ENCODE peak calls at places on chromosomes 12 and 14, in six cellular contexts. I, E, N, P, Y and L are unnamed samples.

GRCh38 chr14:50260511-50260910 is 29.1 kb upstream of the SOS2 start:
- DNase-seq in I (no peak), E (no peak), N (peak), P (no peak), Y (peak), L (no peak)

GRCh38 chr14:83826838-83827237 is 1703.1 kb upstream of the FLRT2 start:
- DNase-seq in I (no peak), E (no peak), N (no peak), P (no peak), Y (no peak), L (no peak)

GRCh38 chr12:67710582-67710981 is 62.0 kb downstream of the DYRK2 start:
- DNase-seq in I (peak), E (no peak), N (no peak), P (peak), Y (no peak), L (peak)

GRCh38 chr12:39011161-39011560 is 105.8 kb upstream of the CPNE8 start:
- DNase-seq in I (no peak), E (no peak), N (no peak), P (no peak), Y (no peak), L (no peak)

GRCh38 chr12:15278816-15279658 is 43.3 kb upstream of the PTPRO start:
- DNase-seq in I (peak), E (no peak), N (no peak), P (no peak), Y (peak), L (no peak)

GRCh38 chr14:51208982-51209381 is 31.1 kb upstream of the TMX1 start:
- DNase-seq in I (no peak), E (no peak), N (no peak), P (no peak), Y (no peak), L (no peak)

GRCh38 chr14:75168586-75169335 is 7.7 kb downstream of the TMED10 start:
- DNase-seq in I (no peak), E (no peak), N (no peak), P (no peak), Y (no peak), L (no peak)

GRCh38 chr12:115960868-115961802 is 316.4 kb downstream of the MED13L start:
- DNase-seq in I (no peak), E (no peak), N (no peak), P (no peak), Y (no peak), L (no peak)

GRCh38 chr12:94618995-94619695 is 31.2 kb downstream of the TMCC3 start:
- DNase-seq in I (no peak), E (no peak), N (peak), P (no peak), Y (peak), L (no peak)

GRCh38 chr12:91316825-91317224 is 134.2 kb upstream of the DCN start:
- DNase-seq in I (no peak), E (no peak), N (no peak), P (no peak), Y (no peak), L (no peak)

GRCh38 chr12:96881608-96882007 is 25.4 kb upstream of the NEDD1 start:
- DNase-seq in I (no peak), E (no peak), N (no peak), P (no peak), Y (no peak), L (no peak)

GRCh38 chr12:131600160-131600532 is 110.7 kb upstream of the SFSWAP start:
- DNase-seq in I (no peak), E (no peak), N (no peak), P (no peak), Y (no peak), L (no peak)

GRCh38 chr14:93234798-93235197 is 27.7 kb downstream of the UBR7 start:
- DNase-seq in I (no peak), E (no peak), N (no peak), P (no peak), Y (peak), L (no peak)

GRCh38 chr14:45998554-45998953 is 653.0 kb downstream of the RPL10L start:
- DNase-seq in I (no peak), E (no peak), N (no peak), P (no peak), Y (no peak), L (no peak)

GRCh38 chr12:94570161-94570560 is 80.2 kb downstream of the TMCC3 start:
- DNase-seq in I (no peak), E (no peak), N (no peak), P (no peak), Y (peak), L (no peak)

GRCh38 chr12:55074771-55075170 is 51.4 kb upstream of the OR9K2 start:
- DNase-seq in I (no peak), E (no peak), N (no peak), P (no peak), Y (no peak), L (no peak)

GRCh38 chr12:110679201-110679600 is 9.7 kb downstream of the HVCN1 start:
- DNase-seq in I (no peak), E (no peak), N (no peak), P (no peak), Y (no peak), L (no peak)

GRCh38 chr12:67661311-67662011 is 12.9 kb downstream of the DYRK2 start:
- DNase-seq in I (peak), E (no peak), N (no peak), P (no peak), Y (no peak), L (no peak)

GRCh38 chr12:94174576-94174975 is 26.2 kb downstream of the PLXNC1 start:
- DNase-seq in I (no peak), E (peak), N (peak), P (no peak), Y (no peak), L (peak)

GRCh38 chr14:105588236-105588860 is 62.0 kb downstream of the TMEM121 start:
- DNase-seq in I (no peak), E (no peak), N (no peak), P (no peak), Y (no peak), L (no peak)

GRCh38 chr12:38053655-38054464 is 262.7 kb upstream of the ALG10B start:
- DNase-seq in I (no peak), E (no peak), N (no peak), P (no peak), Y (peak), L (no peak)

GRCh38 chr14:70281938-70282337 is 77.5 kb downstream of the COX16 start:
- DNase-seq in I (no peak), E (no peak), N (no peak), P (no peak), Y (no peak), L (no peak)

GRCh38 chr14:23535943-23536342 is 15.6 kb downstream of the ZFHX2 start:
- DNase-seq in I (no peak), E (no peak), N (no peak), P (no peak), Y (no peak), L (no peak)

GRCh38 chr12:3667485-3667884 is 85.4 kb downstream of the CRACR2A start:
- DNase-seq in I (no peak), E (no peak), N (no peak), P (no peak), Y (no peak), L (no peak)

GRCh38 chr14:31992051-31992450 is 85.1 kb upstream of the ARHGAP5 start:
- DNase-seq in I (no peak), E (no peak), N (no peak), P (no peak), Y (peak), L (no peak)

GRCh38 chr14:22836301-22837058 is at the start of gene MMP14:
- DNase-seq in I (peak), E (no peak), N (no peak), P (no peak), Y (peak), L (no peak)

GRCh38 chr12:69352904-69353303 is 4.7 kb downstream of the LYZ start:
- DNase-seq in I (no peak), E (no peak), N (no peak), P (no peak), Y (no peak), L (no peak)

GRCh38 chr14:95362180-95362494 is 42.4 kb upstream of the CLMN start:
- DNase-seq in I (no peak), E (no peak), N (no peak), P (no peak), Y (no peak), L (no peak)

GRCh38 chr12:48788852-48789775 is at the start of gene ADCY6:
- DNase-seq in I (peak), E (no peak), N (no peak), P (no peak), Y (peak), L (no peak)

GRCh38 chr14:95133282-95133681 is 24.0 kb downstream of the DICER1 start:
- DNase-seq in I (peak), E (no peak), N (no peak), P (no peak), Y (no peak), L (no peak)

GRCh38 chr14:49220492-49220891 is 365.7 kb downstream of the RPS29 start:
- DNase-seq in I (no peak), E (no peak), N (no peak), P (no peak), Y (no peak), L (no peak)